ENCODE peak calls at places on chromosomes 11 and 22, in eight cellular contexts. X is thoracic aorta, B is OCI-LY7, T is mammary epithelial cell, E is coronary artery, I is RWPE1, O is IMR-90, D is dorsolateral prefrontal cortex. M is an unnamed sample.

GRCh38 chr11:107849791-107850190 is 8.8 kb downstream of the SLC35F2 start:
- DNase-seq in X (no peak), I (no peak), T (peak), B (no peak), O (no peak), E (no peak), D (no peak), M (no peak)

GRCh38 chr11:34970033-34970432 is 53.6 kb downstream of the PDHX start:
- DNase-seq in B (no peak), T (no peak), I (no peak), D (no peak), O (no peak), E (no peak), X (no peak), M (no peak)

GRCh38 chr11:57499983-57500461 is 15.5 kb downstream of the SLC43A1 start:
- DNase-seq in O (no peak), E (no peak), B (no peak), X (no peak), T (no peak), I (no peak), D (no peak), M (no peak)

GRCh38 chr11:69357458-69358397 is 63.8 kb downstream of the MYEOV start:
- DNase-seq in B (no peak), I (no peak), D (no peak), T (no peak), E (no peak), O (no peak), X (no peak), M (no peak)

GRCh38 chr11:118649941-118650340 is 29.5 kb downstream of the TREH start:
- DNase-seq in T (no peak), X (no peak), O (no peak), I (no peak), D (peak), B (no peak), E (peak), M (no peak)

GRCh38 chr22:36465232-36466021 is 16.0 kb downstream of the TXN2 start:
- DNase-seq in I (peak), E (peak), D (no peak), X (no peak), B (no peak), O (peak), T (peak), M (no peak)

GRCh38 chr11:57567210-57567511 is 311 bp downstream of the UBE2L6 start:
- DNase-seq in E (no peak), X (no peak), I (peak), T (peak), O (peak), D (no peak), B (peak), M (peak)

GRCh38 chr11:84193706-84194105 is 907.5 kb upstream of the CCDC90B start:
- DNase-seq in X (no peak), B (peak), O (no peak), I (no peak), T (no peak), D (no peak), E (no peak), M (no peak)

GRCh38 chr11:108565653-108566052 is 27.9 kb downstream of the EXPH5 start:
- DNase-seq in T (no peak), E (no peak), B (no peak), O (no peak), D (no peak), X (no peak), I (no peak), M (no peak)

GRCh38 chr11:76510060-76511047 is 65.5 kb downstream of the EMSY start:
- DNase-seq in I (no peak), X (no peak), T (no peak), B (no peak), E (no peak), D (no peak), O (peak), M (no peak)

GRCh38 chr22:32957093-32957835 is 100.9 kb downstream of the SYN3 start:
- DNase-seq in I (no peak), X (no peak), O (no peak), D (no peak), T (no peak), B (no peak), E (no peak), M (no peak)

GRCh38 chr11:106943089-106943488 is 75.2 kb downstream of the GUCY1A2 start:
- DNase-seq in O (no peak), I (no peak), E (no peak), X (no peak), B (no peak), D (no peak), T (no peak), M (no peak)

GRCh38 chr11:65606876-65607613 is 7.0 kb downstream of the MAP3K11 start:
- DNase-seq in E (peak), I (peak), B (peak), O (peak), T (peak), X (peak), D (peak), M (no peak)

GRCh38 chr11:34564807-34565241 is 51.2 kb upstream of the ELF5 start:
- DNase-seq in B (no peak), D (no peak), X (no peak), I (no peak), O (no peak), T (no peak), E (no peak), M (no peak)

GRCh38 chr11:17294033-17294432 is 17.5 kb downstream of the NUCB2 start:
- DNase-seq in B (no peak), O (no peak), E (no peak), D (no peak), X (no peak), I (no peak), T (no peak), M (peak)

DNA sequence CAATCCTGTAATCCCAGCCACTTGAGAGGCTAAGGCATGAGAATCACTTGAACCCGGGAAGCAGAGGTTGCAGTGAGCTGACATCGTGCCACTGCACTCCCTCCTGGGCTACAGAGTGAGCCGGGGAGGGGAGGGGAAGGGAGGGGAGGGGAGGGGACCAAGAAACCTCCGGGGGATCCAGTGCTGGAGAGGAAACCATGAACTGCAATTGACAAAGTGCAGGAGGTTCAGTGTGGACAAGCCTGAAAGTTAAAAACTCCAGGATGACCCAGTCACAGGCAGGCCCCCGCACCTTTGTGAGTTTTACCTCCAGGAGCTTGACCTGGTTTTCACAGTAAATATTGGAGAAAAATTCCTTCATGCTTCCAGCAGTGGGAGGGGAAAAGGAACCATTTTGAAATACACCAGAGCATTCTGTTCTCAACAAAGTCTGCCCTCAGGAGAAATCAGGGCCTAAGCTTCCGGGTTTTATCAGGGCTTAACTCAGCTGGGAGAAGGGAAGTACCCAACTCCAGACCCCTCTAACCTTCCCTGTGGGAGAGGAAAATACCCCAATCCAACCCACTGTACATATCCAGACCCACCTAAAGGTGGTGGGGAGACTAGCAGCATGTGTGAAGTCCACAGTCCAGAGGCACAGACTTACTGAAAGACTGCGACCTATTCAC is 15.5 kb upstream of the ZFTA start:
- DNase-seq in D (no peak), T (no peak), B (no peak), X (no peak), I (no peak), O (no peak), E (no peak), M (no peak)
- TF ChIP-seq CTCF in D (no peak), T (no peak), B (no peak), X (no peak), I (no peak), O (no peak), E (no peak), M (no peak)

DNA sequence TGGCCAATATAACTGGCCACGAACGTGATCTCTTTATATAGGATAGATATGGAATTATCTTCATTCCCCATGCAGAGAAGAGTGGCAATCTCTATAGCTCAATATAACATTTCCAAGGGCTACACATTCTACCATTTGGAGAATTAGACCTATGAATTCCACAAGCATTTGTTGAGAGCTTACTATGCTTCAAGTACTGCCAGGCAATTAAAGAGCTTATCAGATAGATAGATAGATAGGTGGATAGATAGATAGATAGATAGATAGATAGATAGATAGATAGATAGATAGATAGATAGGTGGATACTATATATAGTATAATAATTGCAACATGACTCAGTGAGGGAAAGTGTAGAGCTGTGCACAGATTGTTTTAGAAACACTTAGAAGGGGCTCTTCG is 1.5 kb upstream of the OR6X1 start:
- DNase-seq in I (no peak), X (no peak), T (no peak), B (no peak), D (no peak), O (no peak), E (no peak), M (no peak)
- TF ChIP-seq CTCF in I (no peak), X (no peak), T (no peak), B (no peak), D (no peak), O (no peak), E (no peak), M (no peak)

GRCh38 chr11:123544631-123545375 is 109.6 kb downstream of the SCN3B start:
- DNase-seq in E (no peak), I (no peak), T (no peak), O (no peak), B (no peak), D (no peak), X (no peak), M (no peak)
- TF ChIP-seq CTCF in E (no peak), I (no peak), T (no peak), O (no peak), B (no peak), D (no peak), X (no peak), M (no peak)

DNA sequence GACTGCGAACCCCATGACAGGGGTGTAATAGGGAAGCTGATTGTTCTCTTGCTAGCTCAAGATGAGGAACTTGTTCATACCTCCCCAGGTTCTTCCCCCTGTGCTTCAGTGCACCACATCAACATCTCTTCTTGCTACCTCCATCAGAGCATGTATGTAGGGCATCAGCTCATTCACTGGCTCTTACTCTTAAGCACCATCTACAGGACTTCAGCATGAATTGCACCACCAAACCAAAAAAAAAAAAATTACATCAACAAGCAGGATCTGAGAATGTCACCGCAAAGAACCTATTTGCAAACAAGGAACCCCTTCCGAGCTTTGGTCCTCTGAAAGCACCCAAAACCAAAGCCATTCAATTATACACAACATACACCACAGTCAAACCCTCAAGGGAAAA is 2226.5 kb upstream of the RAG2 start:
- DNase-seq in X (no peak), O (peak), T (peak), I (no peak), E (no peak), B (no peak), D (no peak), M (no peak)
- TF ChIP-seq CTCF in X (no peak), O (peak), T (peak), I (no peak), E (no peak), B (peak), D (no peak), M (peak)

GRCh38 chr11:88179966-88180629 is 4.9 kb upstream of the RAB38 start:
- DNase-seq in T (peak), D (no peak), X (no peak), B (no peak), I (peak), E (no peak), O (peak), M (no peak)
- TF ChIP-seq CTCF in T (peak), D (no peak), X (no peak), B (no peak), I (no peak), E (no peak), O (no peak), M (no peak)

GRCh38 chr11:2534131-2534956 is 89.5 kb downstream of the KCNQ1 start:
- DNase-seq in X (no peak), E (peak), O (no peak), I (peak), D (peak), T (peak), B (no peak), M (no peak)

GRCh38 chr11:2534957-2535672 is 90.3 kb downstream of the KCNQ1 start:
- DNase-seq in E (peak), I (no peak), X (no peak), T (no peak), D (peak), O (no peak), B (no peak), M (no peak)

GRCh38 chr11:2532704-2533641 is 88.2 kb downstream of the KCNQ1 start:
- DNase-seq in D (peak), X (peak), O (peak), T (peak), B (peak), I (peak), E (peak), M (peak)

GRCh38 chr11:2531987-2532703 is 87.3 kb downstream of the KCNQ1 start:
- DNase-seq in E (no peak), I (no peak), B (no peak), O (no peak), T (no peak), X (no peak), D (peak), M (no peak)

GRCh38 chr11:2533642-2534115 is 88.9 kb downstream of the KCNQ1 start:
- DNase-seq in E (no peak), X (no peak), O (peak), I (peak), T (peak), B (no peak), D (no peak), M (peak)
- TF ChIP-seq CTCF in E (no peak), X (no peak), O (no peak), I (no peak), T (no peak), B (no peak), D (no peak), M (no peak)

DNA sequence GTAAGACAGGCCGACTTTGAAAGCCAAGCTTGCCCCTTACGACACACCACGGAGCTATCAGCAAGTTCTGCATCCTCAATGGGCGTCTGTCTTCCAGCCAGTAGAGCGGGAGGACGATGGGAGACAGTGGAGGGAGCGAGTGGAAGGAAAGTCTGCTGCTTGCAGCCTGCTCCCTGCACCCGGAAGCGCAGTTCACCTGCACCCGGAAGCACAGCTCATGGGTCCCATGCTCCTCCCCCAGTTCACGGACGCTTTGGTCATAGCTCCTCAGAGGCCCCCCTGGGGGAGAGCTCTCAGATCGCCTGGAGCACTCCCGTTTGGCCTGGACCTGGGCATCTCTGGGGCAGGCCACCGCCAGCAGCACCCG is 51.3 kb downstream of the FBLN1 start:
- DNase-seq in D (no peak), E (no peak), T (no peak), O (no peak), I (peak), B (peak), X (no peak), M (no peak)
- TF ChIP-seq CTCF in D (peak), E (no peak), T (no peak), O (no peak), I (peak), B (peak), X (no peak), M (no peak)

DNA sequence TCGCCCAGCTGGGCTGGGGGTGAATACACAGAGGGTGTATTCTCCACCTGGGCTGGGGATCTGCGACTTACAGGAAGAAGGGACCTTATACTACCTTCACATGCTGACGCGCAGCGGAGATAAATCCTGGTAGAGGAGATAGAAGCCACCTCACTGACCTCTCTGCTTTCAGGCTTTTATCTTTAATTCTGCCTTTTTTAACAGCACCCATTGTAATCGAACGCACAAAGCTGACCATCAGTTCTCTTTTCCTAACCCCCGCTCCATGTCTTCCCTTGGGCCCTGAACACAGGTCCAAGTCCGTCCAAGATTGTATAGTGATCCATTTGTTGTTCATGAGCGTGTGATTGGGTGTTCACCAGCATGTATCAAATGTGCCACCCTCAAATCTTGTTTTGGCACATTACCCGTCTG is 664 bp upstream of the LAMTOR1 start:
- DNase-seq in T (no peak), I (no peak), D (no peak), X (no peak), E (no peak), O (no peak), B (no peak), M (no peak)
- TF ChIP-seq CTCF in T (no peak), I (no peak), D (no peak), X (no peak), E (no peak), O (no peak), B (peak), M (no peak)

GRCh38 chr22:48423481-48423901 is 1404.2 kb downstream of the BRD1 start:
- DNase-seq in E (no peak), B (no peak), T (no peak), X (no peak), D (no peak), O (no peak), I (no peak), M (no peak)
- TF ChIP-seq CTCF in E (no peak), B (no peak), T (no peak), X (no peak), D (no peak), O (no peak), I (no peak), M (no peak)

DNA sequence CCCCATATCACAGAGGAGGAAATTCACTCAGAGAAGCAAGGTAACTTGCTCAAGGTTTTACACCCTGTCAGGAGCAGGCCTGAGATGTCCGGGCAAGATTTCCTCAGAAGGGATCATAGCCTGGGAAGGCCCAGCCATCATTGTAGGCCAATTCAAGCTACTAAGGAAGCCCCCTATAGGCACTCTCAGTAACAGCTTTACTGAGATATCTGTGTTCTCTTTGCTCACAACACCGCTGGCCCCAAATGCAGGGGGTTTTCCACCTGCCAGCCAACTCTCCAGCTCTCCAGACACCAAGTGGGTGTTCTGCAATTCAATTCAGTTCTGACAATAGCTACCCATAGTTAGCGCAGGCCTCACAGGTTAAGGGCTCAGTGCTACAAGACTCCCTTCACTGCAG is 84.0 kb downstream of the SLC36A4 start:
- DNase-seq in T (no peak), O (no peak), B (no peak), I (no peak), D (no peak), X (no peak), E (no peak), M (no peak)
- TF ChIP-seq CTCF in T (no peak), O (no peak), B (no peak), I (no peak), D (no peak), X (no peak), E (no peak), M (no peak)